ENCODE peak calls at places on chromosome 21, in nine cellular contexts. E is CD4-positive, alpha-beta T cell; T is astrocyte; C is fibroblast of lung; X is cardiac muscle cell; N is body of pancreas; U is A549; J is heart left ventricle; Q is IMR-90. O is an unnamed sample.

GRCh38 chr21:27570306-27570868 is 603.5 kb upstream of the ADAMTS5 start:
- DNase-seq in E (no peak), T (peak; percentile 86), C (peak; percentile 96), X (peak; percentile 95), N (peak; percentile 12), U (no peak), J (peak; percentile 82), Q (peak; percentile 94), O (no peak)

GRCh38 chr21:35748683-35749314 is 311.5 kb downstream of the SETD4 start:
- DNase-seq in E (no peak), T (no peak), C (no peak), X (no peak), N (no peak), U (no peak), J (no peak), Q (no peak), O (no peak)

GRCh38 chr21:39373634-39374033 is 24.7 kb upstream of the HMGN1 start:
- DNase-seq in E (no peak), T (peak; percentile 35), C (peak; percentile 36), X (peak; percentile 57), N (no peak), U (no peak), J (no peak), Q (peak; percentile 47), O (peak; percentile 49)

GRCh38 chr21:31216206-31216605 is 127.9 kb downstream of the TIAM1 start:
- DNase-seq in E (no peak), T (no peak), C (peak; percentile 74), X (no peak), N (no peak), U (no peak), J (no peak), Q (peak; percentile 26), O (no peak)

GRCh38 chr21:31108969-31109368 is 70.7 kb upstream of the KRTAP19-8 start:
- DNase-seq in E (no peak), T (no peak), C (peak; percentile 46), X (peak; percentile 40), N (no peak), U (no peak), J (no peak), Q (peak; percentile 20), O (peak; percentile 37)

GRCh38 chr21:34797926-34798595 is 129.3 kb downstream of the CLIC6 start:
- DNase-seq in E (no peak), T (no peak), C (no peak), X (no peak), N (no peak), U (no peak), J (no peak), Q (no peak), O (no peak)

GRCh38 chr21:35316933-35317332 is 267.8 kb upstream of the RUNX1 start:
- DNase-seq in E (no peak), T (peak; percentile 83), C (peak; percentile 33), X (peak; percentile 87), N (no peak), U (no peak), J (no peak), Q (peak; percentile 86), O (no peak)

GRCh38 chr21:27802816-27803475 is 836.1 kb upstream of the ADAMTS5 start:
- DNase-seq in E (no peak), T (no peak), C (peak; percentile 40), X (peak; percentile 50), N (no peak), U (no peak), J (no peak), Q (peak; percentile 31), O (peak; percentile 52)

GRCh38 chr21:33988237-33988835 is 72.7 kb upstream of the ATP5PO start:
- DNase-seq in E (no peak), T (no peak), C (no peak), X (no peak), N (no peak), U (no peak), J (no peak), Q (no peak), O (no peak)

GRCh38 chr21:31475223-31475622 is 131.2 kb upstream of the TIAM1 start:
- DNase-seq in E (no peak), T (no peak), C (no peak), X (no peak), N (no peak), U (no peak), J (no peak), Q (no peak), O (no peak)

GRCh38 chr21:31490471-31490870 is 146.4 kb upstream of the TIAM1 start:
- DNase-seq in E (no peak), T (no peak), C (no peak), X (no peak), N (no peak), U (peak; percentile 10), J (no peak), Q (no peak), O (peak; percentile 22)

GRCh38 chr21:28256420-28256831 is 736.3 kb downstream of the LTN1 start:
- DNase-seq in E (no peak), T (peak; percentile 63), C (no peak), X (no peak), N (peak; percentile 34), U (no peak), J (no peak), Q (peak; percentile 42), O (no peak)

GRCh38 chr21:29232601-29233541 is 65.9 kb upstream of the BACH1 start:
- DNase-seq in E (no peak), T (peak; percentile 70), C (no peak), X (peak; percentile 50), N (no peak), U (no peak), J (no peak), Q (peak; percentile 55), O (peak; percentile 61)

GRCh38 chr21:34582506-34583150 is 32.3 kb downstream of the RCAN1 start:
- DNase-seq in E (no peak), T (peak; percentile 34), C (peak; percentile 73), X (peak; percentile 74), N (no peak), U (peak; percentile 8), J (peak; percentile 59), Q (peak; percentile 65), O (peak; percentile 53)

GRCh38 chr21:21788591-21788990 is 790.4 kb downstream of the NCAM2 start:
- DNase-seq in E (no peak), T (no peak), C (peak; percentile 61), X (peak; percentile 32), N (no peak), U (no peak), J (no peak), Q (no peak), O (no peak)

GRCh38 chr21:31248598-31248997 is 95.5 kb downstream of the TIAM1 start:
- DNase-seq in E (no peak), T (peak; percentile 49), C (peak; percentile 67), X (no peak), N (no peak), U (no peak), J (no peak), Q (peak; percentile 63), O (no peak)

GRCh38 chr21:45769239-45769758 is 125.8 kb downstream of the PCBP3 start:
- DNase-seq in E (no peak), T (no peak), C (no peak), X (no peak), N (no peak), U (no peak), J (no peak), Q (no peak), O (no peak)
- H3K9me3 ChIP-seq in E (no peaks in the 10 kb centered on the region), T (no peaks in the 10 kb centered on the region), C (no peaks in the 10 kb centered on the region), X (no peaks in the 10 kb centered on the region), N (peaks cover 6% of the 10 kb centered on the region), U (peaks cover 5% of the 10 kb centered on the region), J (no peaks in the 10 kb centered on the region), Q (no peaks in the 10 kb centered on the region), O (peaks cover 11% of the 10 kb centered on the region)

DNA sequence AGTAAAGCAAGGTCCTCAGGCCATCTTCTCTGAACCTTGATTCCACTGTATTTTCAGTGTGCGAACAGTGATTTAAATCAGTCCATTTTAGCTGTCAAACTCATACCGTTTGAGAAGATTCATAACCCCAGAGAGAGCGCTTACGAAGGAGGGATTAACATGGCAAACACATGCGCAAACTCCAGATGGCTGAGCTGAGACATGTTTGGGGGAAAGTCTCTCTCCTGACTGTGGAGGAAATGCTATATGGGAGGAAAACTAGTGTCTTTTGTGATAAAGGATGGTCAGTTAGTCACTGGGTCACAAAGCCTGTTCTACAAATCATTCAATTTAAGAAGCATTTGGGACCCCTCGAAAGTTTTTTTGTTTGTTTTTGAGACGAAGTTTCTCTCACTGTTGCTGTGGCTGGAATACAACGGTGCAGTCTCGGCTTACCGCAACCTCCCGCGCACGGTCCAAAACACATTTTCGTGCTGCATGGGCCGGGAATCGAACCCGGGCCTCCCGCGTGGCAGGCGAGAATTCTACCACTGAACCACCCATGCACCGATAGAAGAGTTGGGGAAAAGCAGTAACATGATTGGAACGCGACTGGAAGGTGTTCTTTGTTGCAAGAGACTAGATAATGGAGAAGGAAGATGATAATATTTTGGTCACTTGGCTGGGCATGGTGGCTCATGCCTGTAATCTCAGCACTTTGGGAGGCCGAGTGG is 58.4 kb upstream of the CXADR start:
- DNase-seq in E (no peak), T (peak; percentile 87), C (peak; percentile 88), X (peak; percentile 77), N (peak; percentile 66), U (peak; percentile 57), J (no peak), Q (peak; percentile 92), O (peak; percentile 92)
- H3K27ac ChIP-seq in E (no peak overlapping the region), T (no peak overlapping the region), C (no peak overlapping the region), X (no peak overlapping the region), N (peak overlapping the region; percentile 56), U (peak overlapping the region; percentile 53), J (no peak overlapping the region), Q (no peak overlapping the region), O (peak overlapping the region; percentile 15)

GRCh38 chr21:16280731-16281130 is 550.9 kb downstream of the USP25 start:
- DNase-seq in E (no peak), T (peak; percentile 44), C (peak; percentile 18), X (peak; percentile 19), N (no peak), U (no peak), J (no peak), Q (no peak), O (no peak)
- H3K9me3 ChIP-seq in E (no peaks in the 10 kb centered on the region), T (no peaks in the 10 kb centered on the region), C (no peaks in the 10 kb centered on the region), X (no peaks in the 10 kb centered on the region), N (no peaks in the 10 kb centered on the region), U (no peaks in the 10 kb centered on the region), J (no peaks in the 10 kb centered on the region), Q (no peaks in the 10 kb centered on the region), O (no peaks in the 10 kb centered on the region)

GRCh38 chr21:14754259-14754604 is 208.1 kb upstream of the SAMSN1 start:
- DNase-seq in E (no peak), T (no peak), C (no peak), X (no peak), N (no peak), U (no peak), J (no peak), Q (no peak), O (no peak)

GRCh38 chr21:14751602-14752001 is 205.5 kb upstream of the SAMSN1 start:
- DNase-seq in E (no peak), T (no peak), C (no peak), X (no peak), N (no peak), U (no peak), J (no peak), Q (no peak), O (no peak)

GRCh38 chr21:14752006-14752909 is 206.1 kb upstream of the SAMSN1 start:
- DNase-seq in E (no peak), T (no peak), C (no peak), X (no peak), N (no peak), U (no peak), J (no peak), Q (no peak), O (no peak)

GRCh38 chr21:14753466-14754258 is 207.5 kb upstream of the SAMSN1 start:
- DNase-seq in E (no peak), T (no peak), C (no peak), X (no peak), N (peak; percentile 66), U (no peak), J (no peak), Q (no peak), O (no peak)

GRCh38 chr21:14753069-14753465 is 207.0 kb upstream of the SAMSN1 start:
- DNase-seq in E (no peak), T (no peak), C (no peak), X (no peak), N (no peak), U (no peak), J (no peak), Q (no peak), O (no peak)
- H3K27ac ChIP-seq in E (no peak overlapping the region), T (no peak overlapping the region), C (no peak overlapping the region), X (no peak overlapping the region), N (peak overlapping the region; percentile 51), U (no peak overlapping the region), J (no peak overlapping the region), Q (no peak overlapping the region), O (no peak overlapping the region)